ENCODE peak calls at places on chromosome 13, in eight cellular contexts. U is caudate nucleus; F is naive thymus-derived CD8-positive, alpha-beta T cell; W is GOT3; A is head of caudate nucleus; P is aorta; V is fibroblast of lung; Q is BJ. Y is an unnamed sample.

GRCh38 chr13:100674363-100674847 is at the start of gene TMTC4:
- DNase-seq in U (no peak), F (no peak), W (peak), A (no peak), P (peak), V (no peak), Q (no peak), Y (peak)

GRCh38 chr13:106277483-106278154 is 257.8 kb downstream of the EFNB2 start:
- DNase-seq in U (no peak), F (no peak), W (no peak), A (no peak), P (no peak), V (no peak), Q (no peak), Y (no peak)

GRCh38 chr13:50001287-50001686 is 4.4 kb downstream of the TRIM13 start:
- DNase-seq in U (no peak), F (no peak), W (no peak), A (no peak), P (no peak), V (no peak), Q (no peak), Y (no peak)

GRCh38 chr13:32309812-32310706 is 5.1 kb downstream of the ZAR1L start:
- DNase-seq in U (no peak), F (no peak), W (no peak), A (no peak), P (no peak), V (peak), Q (no peak), Y (peak)

GRCh38 chr13:113898391-113898790 is 34.5 kb upstream of the GAS6 start:
- DNase-seq in U (no peak), F (no peak), W (no peak), A (no peak), P (no peak), V (no peak), Q (no peak), Y (no peak)

GRCh38 chr13:43698743-43699142 is 88.0 kb downstream of the ENOX1 start:
- DNase-seq in U (no peak), F (no peak), W (no peak), A (no peak), P (no peak), V (peak), Q (no peak), Y (no peak)

GRCh38 chr13:20993661-20994440 is 67.5 kb downstream of the LATS2 start:
- DNase-seq in U (no peak), F (no peak), W (no peak), A (no peak), P (no peak), V (peak), Q (peak), Y (no peak)

GRCh38 chr13:30840515-30840914 is 65.6 kb upstream of the MEDAG start:
- DNase-seq in U (no peak), F (no peak), W (no peak), A (no peak), P (no peak), V (no peak), Q (no peak), Y (no peak)

GRCh38 chr13:99154064-99154463 is 46.6 kb upstream of the UBAC2 start:
- DNase-seq in U (no peak), F (no peak), W (no peak), A (no peak), P (no peak), V (no peak), Q (no peak), Y (no peak)

GRCh38 chr13:86020350-86021002 is 221.3 kb upstream of the SLITRK6 start:
- DNase-seq in U (no peak), F (no peak), W (no peak), A (no peak), P (no peak), V (peak), Q (no peak), Y (no peak)

GRCh38 chr13:29758591-29759114 is 91.8 kb downstream of the UBL3 start:
- DNase-seq in U (no peak), F (peak), W (no peak), A (no peak), P (peak), V (no peak), Q (no peak), Y (peak)

GRCh38 chr13:112767506-112768471 is 78.0 kb downstream of the ATP11A start:
- DNase-seq in U (no peak), F (no peak), W (no peak), A (no peak), P (peak), V (no peak), Q (no peak), Y (peak)

GRCh38 chr13:18212873-18213272 is 968.8 kb downstream of the TUBA3C start:
- DNase-seq in U (no peak), F (peak), W (no peak), A (no peak), P (no peak), V (peak), Q (no peak), Y (no peak)

GRCh38 chr13:105177265-105177900 is 1358.1 kb downstream of the EFNB2 start:
- DNase-seq in U (no peak), F (no peak), W (no peak), A (no peak), P (no peak), V (no peak), Q (no peak), Y (peak)

GRCh38 chr13:84917252-84917878 is 881.9 kb downstream of the SLITRK6 start:
- DNase-seq in U (no peak), F (no peak), W (no peak), A (no peak), P (no peak), V (peak), Q (peak), Y (peak)

GRCh38 chr13:112647256-112647655 is 42.6 kb upstream of the ATP11A start:
- DNase-seq in U (no peak), F (no peak), W (no peak), A (no peak), P (no peak), V (no peak), Q (no peak), Y (no peak)

GRCh38 chr13:39881887-39882286 is 226.4 kb downstream of the COG6 start:
- DNase-seq in U (no peak), F (no peak), W (no peak), A (no peak), P (no peak), V (no peak), Q (no peak), Y (no peak)

GRCh38 chr13:40187836-40188591 is 478.4 kb downstream of the FOXO1 start:
- DNase-seq in U (no peak), F (peak), W (no peak), A (no peak), P (no peak), V (no peak), Q (no peak), Y (no peak)

GRCh38 chr13:29522044-29522685 is 73.3 kb downstream of the SLC7A1 start:
- DNase-seq in U (no peak), F (no peak), W (no peak), A (no peak), P (no peak), V (peak), Q (peak), Y (peak)

GRCh38 chr13:76552373-76552772 is 333.8 kb downstream of the KCTD12 start:
- DNase-seq in U (no peak), F (no peak), W (no peak), A (no peak), P (no peak), V (no peak), Q (no peak), Y (no peak)

GRCh38 chr13:74092711-74093110 is 41.5 kb downstream of the KLF12 start:
- DNase-seq in U (no peak), F (no peak), W (no peak), A (no peak), P (no peak), V (no peak), Q (no peak), Y (no peak)

GRCh38 chr13:42574435-42575311 is 721 bp downstream of the TNFSF11 start:
- DNase-seq in U (no peak), F (no peak), W (no peak), A (no peak), P (no peak), V (no peak), Q (no peak), Y (no peak)

GRCh38 chr13:76890036-76890435 is 3.8 kb upstream of the KCTD12 start:
- DNase-seq in U (no peak), F (no peak), W (no peak), A (no peak), P (no peak), V (peak), Q (no peak), Y (peak)

GRCh38 chr13:39417643-39418042 is 185.3 kb downstream of the LHFPL6 start:
- DNase-seq in U (peak), F (no peak), W (no peak), A (peak), P (peak), V (peak), Q (no peak), Y (peak)

GRCh38 chr13:39036212-39036611 is 1.7 kb downstream of the PROSER1 start:
- DNase-seq in U (no peak), F (no peak), W (no peak), A (no peak), P (no peak), V (peak), Q (no peak), Y (peak)

GRCh38 chr13:90738881-90739280 is 608.6 kb upstream of the MIR17HG start:
- DNase-seq in U (no peak), F (no peak), W (no peak), A (no peak), P (no peak), V (no peak), Q (no peak), Y (no peak)

GRCh38 chr13:34420975-34421719 is 520.9 kb upstream of the NBEA start:
- DNase-seq in U (no peak), F (no peak), W (no peak), A (no peak), P (no peak), V (no peak), Q (no peak), Y (no peak)

GRCh38 chr13:82330499-82330898 is 1551.8 kb downstream of the SLITRK1 start:
- DNase-seq in U (no peak), F (no peak), W (no peak), A (no peak), P (no peak), V (peak), Q (no peak), Y (peak)

GRCh38 chr13:79874396-79875360 is 393.7 kb downstream of the NDFIP2 start:
- DNase-seq in U (no peak), F (no peak), W (no peak), A (no peak), P (no peak), V (no peak), Q (no peak), Y (peak)

GRCh38 chr13:106496072-106496997 is 39.1 kb downstream of the EFNB2 start:
- DNase-seq in U (no peak), F (no peak), W (no peak), A (no peak), P (no peak), V (no peak), Q (no peak), Y (no peak)

GRCh38 chr13:94351292-94352000 is 128.0 kb downstream of the DCT start:
- DNase-seq in U (no peak), F (no peak), W (no peak), A (no peak), P (no peak), V (peak), Q (no peak), Y (no peak)